ENCODE peak calls at places on chromosome 14, in ten cellular contexts. U, S, C, L, Y, M, Z, W, E and I are unnamed samples.

GRCh38 chr14:97298331-97298730 is 501.1 kb downstream of the VRK1 start:
- DNase-seq in E (no peak), S (no peak), Z (no peak), C (no peak), Y (no peak), U (no peak), W (peak; percentile 58), M (peak; percentile 67), L (no peak), I (peak; percentile 54)

GRCh38 chr14:90107789-90108188 is 46.0 kb downstream of the KCNK13 start:
- DNase-seq in S (no peak), Z (no peak), E (no peak), Y (peak; percentile 5), L (no peak), W (no peak), U (no peak), C (no peak), M (no peak), I (no peak)

GRCh38 chr14:22524784-22525161 is 64.3 kb downstream of the DAD1 start:
- DNase-seq in Y (no peak), W (no peak), C (peak; percentile 75), U (no peak), M (no peak), L (no peak), E (no peak), Z (no peak), S (no peak), I (no peak)

GRCh38 chr14:97282644-97283403 is 485.6 kb downstream of the VRK1 start:
- DNase-seq in W (no peak), E (no peak), C (no peak), L (no peak), U (no peak), S (no peak), M (no peak), Z (no peak), Y (no peak), I (no peak)

GRCh38 chr14:50410921-50411320 is 14.2 kb upstream of the CDKL1 start:
- DNase-seq in U (no peak), Z (peak; percentile 79), W (no peak), S (no peak), L (no peak), M (no peak), E (no peak), Y (no peak), C (peak; percentile 90), I (no peak)

GRCh38 chr14:53011053-53011462 is 60.2 kb upstream of the FERMT2 start:
- DNase-seq in C (peak; percentile 99), S (peak; percentile 83), W (peak; percentile 59), Z (peak; percentile 96), U (no peak), L (no peak), Y (peak; percentile 65), E (peak; percentile 85), M (peak; percentile 79), I (peak; percentile 81)

GRCh38 chr14:69037790-69038448 is 58.8 kb upstream of the ACTN1 start:
- DNase-seq in Y (no peak), L (no peak), C (peak; percentile 68), Z (peak; percentile 71), U (no peak), W (peak; percentile 75), S (no peak), E (no peak), M (peak; percentile 47), I (no peak)

GRCh38 chr14:104114421-104115130 is 23.8 kb upstream of the KIF26A start:
- DNase-seq in E (no peak), C (no peak), L (peak; percentile 48), Z (no peak), S (no peak), W (no peak), M (no peak), U (peak; percentile 26), Y (no peak), I (no peak)

GRCh38 chr14:59081680-59082079 is 106.8 kb upstream of the DAAM1 start:
- DNase-seq in L (no peak), E (no peak), W (no peak), Z (no peak), S (no peak), U (no peak), M (no peak), C (no peak), Y (no peak), I (no peak)

GRCh38 chr14:50010752-50011151 is 105.6 kb downstream of the VCPKMT start:
- DNase-seq in Z (peak; percentile 79), W (no peak), L (no peak), S (no peak), M (no peak), U (no peak), C (peak; percentile 59), E (peak; percentile 34), Y (no peak), I (no peak)

GRCh38 chr14:100531152-100531551 is 56.1 kb downstream of the BEGAIN start:
- DNase-seq in E (peak; percentile 14), Y (peak; percentile 1), U (peak; percentile 33), Z (no peak), L (no peak), M (no peak), C (no peak), W (no peak), S (peak; percentile 5), I (no peak)

GRCh38 chr14:101453225-101453624 is 108.1 kb upstream of the DIO3 start:
- DNase-seq in W (no peak), L (no peak), C (no peak), U (no peak), E (no peak), Y (no peak), M (no peak), Z (no peak), S (no peak), I (no peak)

GRCh38 chr14:78851189-78851588 is 681.0 kb downstream of the NRXN3 start:
- DNase-seq in W (no peak), C (no peak), U (no peak), M (no peak), Y (no peak), S (no peak), Z (no peak), E (no peak), L (no peak), I (no peak)

GRCh38 chr14:100372357-100373048 is 49.4 kb downstream of the SLC25A47 start:
- DNase-seq in Z (no peak), S (no peak), Y (no peak), M (no peak), E (no peak), L (no peak), U (no peak), W (peak; percentile 56), C (no peak), I (no peak)

GRCh38 chr14:60179296-60179924 is 14.2 kb upstream of the DHRS7 start:
- DNase-seq in W (no peak), S (no peak), C (peak; percentile 64), E (no peak), L (no peak), Z (peak; percentile 49), U (no peak), Y (no peak), M (no peak), I (no peak)

GRCh38 chr14:68771631-68772030 is 21.2 kb downstream of the ZFP36L1 start:
- DNase-seq in U (no peak), L (no peak), S (peak; percentile 49), Z (no peak), M (no peak), E (no peak), C (no peak), W (no peak), Y (no peak), I (no peak)

DNA sequence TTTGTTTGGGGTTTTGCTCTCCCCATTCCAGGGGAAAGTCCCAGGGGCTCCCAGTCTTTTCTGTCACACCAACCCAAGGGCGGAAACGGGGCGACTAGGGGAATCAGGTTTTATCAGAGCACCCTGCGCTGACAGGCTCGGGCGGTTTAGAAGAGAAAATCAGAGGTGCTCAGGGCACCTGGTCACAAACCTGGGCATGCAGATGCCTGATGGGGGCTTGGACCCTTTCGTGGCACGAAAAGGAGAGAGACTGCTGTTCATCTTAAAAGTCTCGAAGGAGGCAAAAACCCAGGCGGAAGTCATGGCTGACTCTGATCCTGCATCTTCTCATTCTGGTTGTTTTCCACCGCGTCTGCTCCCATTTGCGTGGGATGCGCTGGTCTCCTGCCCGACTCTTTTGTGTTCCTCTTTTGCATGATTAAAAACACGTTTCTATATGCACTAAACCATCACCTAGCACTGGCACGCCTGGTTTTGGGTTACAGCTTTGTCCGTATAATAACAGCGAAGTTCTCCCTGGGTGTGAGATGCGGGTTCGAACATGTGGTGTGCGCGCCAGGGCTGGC is 13.2 kb downstream of the OTX2 start:
- DNase-seq in Z (peak; percentile 11), W (no peak), E (no peak), C (no peak), U (no peak), M (peak; percentile 50), Y (no peak), L (no peak), S (no peak), I (no peak)
- H3K27me3 ChIP-seq in Z (peaks cover 79% of the 10 kb centered on the region), W (peaks cover 39% of the 10 kb centered on the region), E (peaks cover 10% of the 10 kb centered on the region), C (peaks cover 59% of the 10 kb centered on the region), U (peaks cover 24% of the 10 kb centered on the region), M (peaks cover 95% of the 10 kb centered on the region), Y (peaks cover 46% of the 10 kb centered on the region), L (peaks cover 6% of the 10 kb centered on the region), S (peaks cover 89% of the 10 kb centered on the region), I (no peaks in the 10 kb centered on the region)

GRCh38 chr14:24059841-24060388 is 8.1 kb downstream of the CARMIL3 start:
- DNase-seq in Z (no peak), W (no peak), Y (no peak), L (no peak), M (no peak), E (no peak), S (no peak), U (no peak), C (no peak), I (no peak)
- H3K27me3 ChIP-seq in Z (peaks cover 5% of the 10 kb centered on the region), W (no peaks in the 10 kb centered on the region), Y (no peaks in the 10 kb centered on the region), L (no peaks in the 10 kb centered on the region), M (no peaks in the 10 kb centered on the region), E (no peaks in the 10 kb centered on the region), S (peaks cover 25% of the 10 kb centered on the region), U (no peaks in the 10 kb centered on the region), C (no peaks in the 10 kb centered on the region), I (no peaks in the 10 kb centered on the region)

GRCh38 chr14:46999661-47000060 is 348.1 kb upstream of the RPL10L start:
- DNase-seq in U (no peak), M (no peak), S (no peak), E (no peak), C (no peak), L (no peak), W (no peak), Z (no peak), Y (no peak), I (no peak)
- H3K27me3 ChIP-seq in U (no peaks in the 10 kb centered on the region), M (no peaks in the 10 kb centered on the region), S (no peaks in the 10 kb centered on the region), E (no peaks in the 10 kb centered on the region), C (no peaks in the 10 kb centered on the region), L (no peaks in the 10 kb centered on the region), W (no peaks in the 10 kb centered on the region), Z (no peaks in the 10 kb centered on the region), Y (no peaks in the 10 kb centered on the region), I (no peaks in the 10 kb centered on the region)

DNA sequence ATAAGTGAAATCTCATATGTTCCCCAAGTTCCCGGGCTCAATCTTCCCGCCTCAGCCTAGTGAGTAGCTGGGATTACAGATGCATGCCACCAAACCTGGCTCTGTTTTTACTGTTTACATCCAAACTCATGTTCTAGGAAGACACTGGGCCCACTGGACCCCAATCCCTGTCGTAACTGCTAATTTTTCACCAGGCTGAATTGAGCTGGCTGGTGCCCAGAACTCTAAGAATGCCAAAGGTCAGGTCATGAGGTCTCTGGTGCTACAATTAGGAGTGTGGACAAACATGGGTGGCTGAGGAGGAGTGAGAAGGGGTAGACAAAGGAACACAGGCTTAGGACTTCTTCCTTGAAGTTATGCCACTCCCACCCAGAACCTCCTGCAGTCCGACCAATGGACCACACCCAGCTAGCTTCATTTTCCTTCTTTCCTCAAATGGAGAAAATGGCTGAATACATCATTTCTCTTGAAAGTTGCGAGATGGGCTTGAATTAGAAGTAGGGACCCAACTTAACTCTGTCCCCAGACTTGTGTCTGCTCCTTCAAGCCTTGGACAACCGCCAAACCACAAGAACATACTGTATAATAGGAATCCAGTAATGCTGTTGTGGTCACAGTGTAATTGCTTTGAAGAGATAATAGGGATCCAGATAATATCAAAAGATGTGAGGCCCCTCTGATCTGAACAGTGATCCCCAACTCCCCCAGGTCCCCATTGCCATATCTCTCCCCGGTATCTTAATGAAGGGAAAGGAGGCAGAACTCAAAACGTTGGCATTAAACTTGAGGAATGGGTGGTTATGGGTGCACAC is 8.7 kb upstream of the PLEKHH1 start:
- DNase-seq in L (no peak), S (no peak), Y (peak; percentile 22), W (no peak), U (no peak), Z (no peak), E (no peak), M (no peak), C (peak; percentile 9), I (no peak)
- H3K27me3 ChIP-seq in L (no peaks in the 10 kb centered on the region), S (peaks cover 44% of the 10 kb centered on the region), Y (no peaks in the 10 kb centered on the region), W (no peaks in the 10 kb centered on the region), U (no peaks in the 10 kb centered on the region), Z (peaks cover 66% of the 10 kb centered on the region), E (no peaks in the 10 kb centered on the region), M (no peaks in the 10 kb centered on the region), C (peaks cover 21% of the 10 kb centered on the region), I (no peaks in the 10 kb centered on the region)